ENCODE peak calls at places on chromosomes 6 and 20, in ten cellular contexts. One of them, this sample, is unnamed.

GRCh38 chr6:84748331-84748730 is 16.1 kb downstream of the TBX18 start:
- DNase-seq in HS-5: no peak
- DNase-seq in ELF-1: no peak
- DNase-seq in effector CD4-positive, alpha-beta T cell: no peak
- DNase-seq in fibroblast of pulmonary artery: no peak
- DNase-seq in nucleus accumbens: no peak
- DNase-seq in kidney glomerular epithelial cell: no peak
- DNase-seq in spleen: no peak
- DNase-seq in iPS-NIHi11: no peak
- DNase-seq in substantia nigra: no peak
- DNase-seq in this sample: no peak

GRCh38 chr6:14129572-14129971 is 12.0 kb downstream of the CD83 start:
- DNase-seq in HS-5: no peak
- DNase-seq in ELF-1: peak; percentile 48
- DNase-seq in effector CD4-positive, alpha-beta T cell: no peak
- DNase-seq in fibroblast of pulmonary artery: peak; percentile 82
- DNase-seq in nucleus accumbens: no peak
- DNase-seq in kidney glomerular epithelial cell: peak; percentile 56
- DNase-seq in spleen: peak; percentile 80
- DNase-seq in iPS-NIHi11: peak; percentile 58
- DNase-seq in substantia nigra: no peak
- DNase-seq in this sample: peak; percentile 31

GRCh38 chr6:9623228-9623832 is 791.5 kb downstream of the TFAP2A start:
- DNase-seq in HS-5: no peak
- DNase-seq in ELF-1: no peak
- DNase-seq in effector CD4-positive, alpha-beta T cell: no peak
- DNase-seq in fibroblast of pulmonary artery: no peak
- DNase-seq in nucleus accumbens: no peak
- DNase-seq in kidney glomerular epithelial cell: no peak
- DNase-seq in spleen: no peak
- DNase-seq in iPS-NIHi11: no peak
- DNase-seq in substantia nigra: no peak
- DNase-seq in this sample: no peak

GRCh38 chr6:108501559-108501958 is 59.2 kb upstream of the FOXO3 start:
- DNase-seq in HS-5: no peak
- DNase-seq in ELF-1: no peak
- DNase-seq in effector CD4-positive, alpha-beta T cell: no peak
- DNase-seq in fibroblast of pulmonary artery: peak; percentile 30
- DNase-seq in nucleus accumbens: no peak
- DNase-seq in kidney glomerular epithelial cell: peak; percentile 41
- DNase-seq in spleen: no peak
- DNase-seq in iPS-NIHi11: peak; percentile 14
- DNase-seq in substantia nigra: no peak
- DNase-seq in this sample: no peak

GRCh38 chr20:49392745-49393144 is 89.7 kb downstream of the KCNB1 start:
- DNase-seq in HS-5: no peak
- DNase-seq in ELF-1: no peak
- DNase-seq in effector CD4-positive, alpha-beta T cell: no peak
- DNase-seq in fibroblast of pulmonary artery: no peak
- DNase-seq in nucleus accumbens: no peak
- DNase-seq in kidney glomerular epithelial cell: no peak
- DNase-seq in spleen: no peak
- DNase-seq in iPS-NIHi11: no peak
- DNase-seq in substantia nigra: no peak
- DNase-seq in this sample: no peak

GRCh38 chr6:27505209-27506027 is 32.5 kb upstream of the ZNF184 start:
- DNase-seq in HS-5: peak; percentile 62
- DNase-seq in ELF-1: peak; percentile 94
- DNase-seq in effector CD4-positive, alpha-beta T cell: peak; percentile 48
- DNase-seq in fibroblast of pulmonary artery: peak; percentile 48
- DNase-seq in nucleus accumbens: no peak
- DNase-seq in kidney glomerular epithelial cell: peak; percentile 83
- DNase-seq in spleen: no peak
- DNase-seq in iPS-NIHi11: peak; percentile 58
- DNase-seq in substantia nigra: no peak
- DNase-seq in this sample: no peak

GRCh38 chr20:21522479-21523397 is 8.9 kb upstream of the NKX2-2 start:
- DNase-seq in HS-5: no peak
- DNase-seq in ELF-1: peak; percentile 20
- DNase-seq in effector CD4-positive, alpha-beta T cell: no peak
- DNase-seq in fibroblast of pulmonary artery: no peak
- DNase-seq in nucleus accumbens: no peak
- DNase-seq in kidney glomerular epithelial cell: no peak
- DNase-seq in spleen: no peak
- DNase-seq in iPS-NIHi11: peak; percentile 54
- DNase-seq in substantia nigra: peak; percentile 62
- DNase-seq in this sample: no peak

GRCh38 chr6:102732908-102733307 is 1339.4 kb downstream of the GRIK2 start:
- DNase-seq in HS-5: peak; percentile 49
- DNase-seq in ELF-1: no peak
- DNase-seq in effector CD4-positive, alpha-beta T cell: no peak
- DNase-seq in fibroblast of pulmonary artery: no peak
- DNase-seq in nucleus accumbens: no peak
- DNase-seq in kidney glomerular epithelial cell: no peak
- DNase-seq in spleen: no peak
- DNase-seq in iPS-NIHi11: no peak
- DNase-seq in substantia nigra: no peak
- DNase-seq in this sample: no peak

GRCh38 chr6:5020142-5020541 is 16.3 kb upstream of the RPP40 start:
- DNase-seq in HS-5: no peak
- DNase-seq in ELF-1: no peak
- DNase-seq in effector CD4-positive, alpha-beta T cell: no peak
- DNase-seq in fibroblast of pulmonary artery: no peak
- DNase-seq in nucleus accumbens: no peak
- DNase-seq in kidney glomerular epithelial cell: no peak
- DNase-seq in spleen: no peak
- DNase-seq in iPS-NIHi11: no peak
- DNase-seq in substantia nigra: no peak
- DNase-seq in this sample: no peak

GRCh38 chr6:7673063-7673536 is 52.8 kb upstream of the BMP6 start:
- DNase-seq in HS-5: no peak
- DNase-seq in ELF-1: peak; percentile 93
- DNase-seq in effector CD4-positive, alpha-beta T cell: no peak
- DNase-seq in fibroblast of pulmonary artery: peak; percentile 42
- DNase-seq in nucleus accumbens: no peak
- DNase-seq in kidney glomerular epithelial cell: no peak
- DNase-seq in spleen: peak; percentile 59
- DNase-seq in iPS-NIHi11: peak; percentile 79
- DNase-seq in substantia nigra: no peak
- DNase-seq in this sample: no peak

GRCh38 chr6:164099535-164099982 is 685.0 kb downstream of the QKI start:
- DNase-seq in HS-5: no peak
- DNase-seq in ELF-1: no peak
- DNase-seq in effector CD4-positive, alpha-beta T cell: no peak
- DNase-seq in fibroblast of pulmonary artery: no peak
- DNase-seq in nucleus accumbens: no peak
- DNase-seq in kidney glomerular epithelial cell: no peak
- DNase-seq in spleen: no peak
- DNase-seq in iPS-NIHi11: no peak
- DNase-seq in substantia nigra: no peak
- DNase-seq in this sample: no peak

GRCh38 chr6:33248643-33248931 is 23.1 kb downstream of the VPS52 start:
- DNase-seq in HS-5: peak; percentile 46
- DNase-seq in ELF-1: no peak
- DNase-seq in effector CD4-positive, alpha-beta T cell: no peak
- DNase-seq in fibroblast of pulmonary artery: peak; percentile 58
- DNase-seq in nucleus accumbens: no peak
- DNase-seq in kidney glomerular epithelial cell: no peak
- DNase-seq in spleen: no peak
- DNase-seq in iPS-NIHi11: no peak
- DNase-seq in substantia nigra: peak; percentile 73
- DNase-seq in this sample: no peak

GRCh38 chr6:157982297-157982579 is 575 bp downstream of the SYNJ2 start:
- DNase-seq in HS-5: no peak
- DNase-seq in ELF-1: peak; percentile 64
- DNase-seq in effector CD4-positive, alpha-beta T cell: peak; percentile 19
- DNase-seq in fibroblast of pulmonary artery: no peak
- DNase-seq in nucleus accumbens: no peak
- DNase-seq in kidney glomerular epithelial cell: no peak
- DNase-seq in spleen: no peak
- DNase-seq in iPS-NIHi11: no peak
- DNase-seq in substantia nigra: no peak
- DNase-seq in this sample: no peak

GRCh38 chr6:75893776-75894152 is 144.7 kb downstream of the MYO6 start:
- DNase-seq in HS-5: no peak
- DNase-seq in ELF-1: no peak
- DNase-seq in effector CD4-positive, alpha-beta T cell: no peak
- DNase-seq in fibroblast of pulmonary artery: no peak
- DNase-seq in nucleus accumbens: no peak
- DNase-seq in kidney glomerular epithelial cell: no peak
- DNase-seq in spleen: no peak
- DNase-seq in iPS-NIHi11: no peak
- DNase-seq in substantia nigra: no peak
- DNase-seq in this sample: no peak

GRCh38 chr20:37922016-37922415 is 19.1 kb downstream of the VSTM2L start:
- DNase-seq in HS-5: no peak
- DNase-seq in ELF-1: no peak
- DNase-seq in effector CD4-positive, alpha-beta T cell: no peak
- DNase-seq in fibroblast of pulmonary artery: no peak
- DNase-seq in nucleus accumbens: no peak
- DNase-seq in kidney glomerular epithelial cell: no peak
- DNase-seq in spleen: no peak
- DNase-seq in iPS-NIHi11: no peak
- DNase-seq in substantia nigra: no peak
- DNase-seq in this sample: no peak

GRCh38 chr20:15236812-15237211 is 899.4 kb upstream of the FLRT3 start:
- DNase-seq in HS-5: peak; percentile 20
- DNase-seq in ELF-1: peak; percentile 73
- DNase-seq in effector CD4-positive, alpha-beta T cell: no peak
- DNase-seq in fibroblast of pulmonary artery: peak; percentile 74
- DNase-seq in nucleus accumbens: no peak
- DNase-seq in kidney glomerular epithelial cell: peak; percentile 35
- DNase-seq in spleen: no peak
- DNase-seq in iPS-NIHi11: peak; percentile 59
- DNase-seq in substantia nigra: no peak
- DNase-seq in this sample: no peak

GRCh38 chr6:144219056-144219685 is 66.0 kb upstream of the UTRN start:
- DNase-seq in HS-5: no peak
- DNase-seq in ELF-1: no peak
- DNase-seq in effector CD4-positive, alpha-beta T cell: no peak
- DNase-seq in fibroblast of pulmonary artery: peak; percentile 76
- DNase-seq in nucleus accumbens: no peak
- DNase-seq in kidney glomerular epithelial cell: peak; percentile 42
- DNase-seq in spleen: no peak
- DNase-seq in iPS-NIHi11: peak; percentile 36
- DNase-seq in substantia nigra: no peak
- DNase-seq in this sample: peak; percentile 18

GRCh38 chr6:79170431-79170830 is 64.1 kb downstream of the HMGN3 start:
- DNase-seq in HS-5: no peak
- DNase-seq in ELF-1: no peak
- DNase-seq in effector CD4-positive, alpha-beta T cell: no peak
- DNase-seq in fibroblast of pulmonary artery: no peak
- DNase-seq in nucleus accumbens: no peak
- DNase-seq in kidney glomerular epithelial cell: peak; percentile 56
- DNase-seq in spleen: no peak
- DNase-seq in iPS-NIHi11: no peak
- DNase-seq in substantia nigra: no peak
- DNase-seq in this sample: no peak

GRCh38 chr20:50186151-50186885 is 4.3 kb upstream of the CEBPB start:
- DNase-seq in HS-5: peak; percentile 98
- DNase-seq in ELF-1: peak; percentile 90
- DNase-seq in effector CD4-positive, alpha-beta T cell: peak; percentile 91
- DNase-seq in fibroblast of pulmonary artery: peak; percentile 89
- DNase-seq in nucleus accumbens: no peak
- DNase-seq in kidney glomerular epithelial cell: peak; percentile 60
- DNase-seq in spleen: peak; percentile 95
- DNase-seq in iPS-NIHi11: peak; percentile 77
- DNase-seq in substantia nigra: peak; percentile 74
- DNase-seq in this sample: no peak

GRCh38 chr6:33962673-33963072 is 158.9 kb upstream of the MLN start:
- DNase-seq in HS-5: no peak
- DNase-seq in ELF-1: no peak
- DNase-seq in effector CD4-positive, alpha-beta T cell: no peak
- DNase-seq in fibroblast of pulmonary artery: no peak
- DNase-seq in nucleus accumbens: no peak
- DNase-seq in kidney glomerular epithelial cell: no peak
- DNase-seq in spleen: peak; percentile 47
- DNase-seq in iPS-NIHi11: no peak
- DNase-seq in substantia nigra: no peak
- DNase-seq in this sample: no peak

GRCh38 chr20:48679603-48680002 is 148.2 kb downstream of the PREX1 start:
- DNase-seq in HS-5: no peak
- DNase-seq in ELF-1: peak; percentile 53
- DNase-seq in effector CD4-positive, alpha-beta T cell: no peak
- DNase-seq in fibroblast of pulmonary artery: no peak
- DNase-seq in nucleus accumbens: no peak
- DNase-seq in kidney glomerular epithelial cell: no peak
- DNase-seq in spleen: peak; percentile 64
- DNase-seq in iPS-NIHi11: peak; percentile 92
- DNase-seq in substantia nigra: no peak
- DNase-seq in this sample: no peak